ENCODE peak calls at places on chromosomes 7 and 10, in eight cellular contexts. One of them, this sample, is unnamed. For H3K9me3, the result is how much of the 10 kb centered on the place peaks cover.

GRCh38 chr7:116805100-116805544 is 57.3 kb upstream of the CAPZA2 start:
- DNase-seq in prostate gland: no peak
- DNase-seq in Peyer's patch: no peak
- DNase-seq in hepatocyte: peak
- DNase-seq in DND-41: no peak
- DNase-seq in IMR-90: peak
- DNase-seq in effector memory CD4-positive, alpha-beta T cell: no peak
- DNase-seq in Panc1: no peak
- DNase-seq in this sample: peak

GRCh38 chr7:50679218-50680007 is 103.3 kb downstream of the GRB10 start:
- DNase-seq in prostate gland: no peak
- DNase-seq in Peyer's patch: no peak
- DNase-seq in hepatocyte: peak
- DNase-seq in DND-41: no peak
- DNase-seq in IMR-90: peak
- DNase-seq in effector memory CD4-positive, alpha-beta T cell: no peak
- DNase-seq in Panc1: peak
- DNase-seq in this sample: peak

GRCh38 chr7:134315679-134316538 is 821 bp downstream of the SLC35B4 start:
- DNase-seq in prostate gland: no peak
- DNase-seq in Peyer's patch: no peak
- DNase-seq in hepatocyte: peak
- DNase-seq in DND-41: no peak
- DNase-seq in IMR-90: peak
- DNase-seq in effector memory CD4-positive, alpha-beta T cell: no peak
- DNase-seq in Panc1: no peak
- DNase-seq in this sample: peak

GRCh38 chr7:121504478-121504877 is 108.4 kb upstream of the FAM3C start:
- DNase-seq in prostate gland: no peak
- DNase-seq in Peyer's patch: no peak
- DNase-seq in hepatocyte: peak
- DNase-seq in DND-41: no peak
- DNase-seq in IMR-90: peak
- DNase-seq in effector memory CD4-positive, alpha-beta T cell: no peak
- DNase-seq in Panc1: no peak
- DNase-seq in this sample: no peak

GRCh38 chr10:14625210-14625621 is 149.5 kb downstream of the FAM107B start:
- DNase-seq in prostate gland: no peak
- DNase-seq in Peyer's patch: no peak
- DNase-seq in hepatocyte: no peak
- DNase-seq in DND-41: no peak
- DNase-seq in IMR-90: no peak
- DNase-seq in effector memory CD4-positive, alpha-beta T cell: no peak
- DNase-seq in Panc1: no peak
- DNase-seq in this sample: no peak

GRCh38 chr10:71718165-71718678 is 1.4 kb downstream of the C10orf105 start:
- DNase-seq in prostate gland: no peak
- DNase-seq in Peyer's patch: no peak
- DNase-seq in hepatocyte: no peak
- DNase-seq in DND-41: no peak
- DNase-seq in IMR-90: no peak
- DNase-seq in effector memory CD4-positive, alpha-beta T cell: no peak
- DNase-seq in Panc1: no peak
- DNase-seq in this sample: no peak

GRCh38 chr10:57806675-57807074 is 461.0 kb downstream of the IPMK start:
- DNase-seq in prostate gland: no peak
- DNase-seq in Peyer's patch: no peak
- DNase-seq in hepatocyte: no peak
- DNase-seq in DND-41: no peak
- DNase-seq in IMR-90: no peak
- DNase-seq in effector memory CD4-positive, alpha-beta T cell: no peak
- DNase-seq in Panc1: no peak
- DNase-seq in this sample: no peak

GRCh38 chr7:23246540-23246939 is at the start of gene GPNMB:
- DNase-seq in prostate gland: no peak
- DNase-seq in Peyer's patch: no peak
- DNase-seq in hepatocyte: peak
- DNase-seq in DND-41: no peak
- DNase-seq in IMR-90: peak
- DNase-seq in effector memory CD4-positive, alpha-beta T cell: no peak
- DNase-seq in Panc1: no peak
- DNase-seq in this sample: no peak

GRCh38 chr7:91198371-91198770 is 65.9 kb upstream of the FZD1 start:
- DNase-seq in prostate gland: no peak
- DNase-seq in Peyer's patch: no peak
- DNase-seq in hepatocyte: no peak
- DNase-seq in DND-41: no peak
- DNase-seq in IMR-90: peak
- DNase-seq in effector memory CD4-positive, alpha-beta T cell: no peak
- DNase-seq in Panc1: no peak
- DNase-seq in this sample: no peak

GRCh38 chr7:37065779-37066271 is 341.5 kb upstream of the AOAH start:
- DNase-seq in prostate gland: no peak
- DNase-seq in Peyer's patch: no peak
- DNase-seq in hepatocyte: peak
- DNase-seq in DND-41: no peak
- DNase-seq in IMR-90: peak
- DNase-seq in effector memory CD4-positive, alpha-beta T cell: no peak
- DNase-seq in Panc1: no peak
- DNase-seq in this sample: no peak

GRCh38 chr7:123749537-123749857 is 694 bp upstream of the WASL start:
- DNase-seq in prostate gland: no peak
- DNase-seq in Peyer's patch: no peak
- DNase-seq in hepatocyte: peak
- DNase-seq in DND-41: no peak
- DNase-seq in IMR-90: peak
- DNase-seq in effector memory CD4-positive, alpha-beta T cell: no peak
- DNase-seq in Panc1: no peak
- DNase-seq in this sample: peak

GRCh38 chr7:127789031-127789430 is 137.0 kb downstream of the SND1 start:
- DNase-seq in prostate gland: no peak
- DNase-seq in Peyer's patch: no peak
- DNase-seq in hepatocyte: no peak
- DNase-seq in DND-41: no peak
- DNase-seq in IMR-90: no peak
- DNase-seq in effector memory CD4-positive, alpha-beta T cell: no peak
- DNase-seq in Panc1: no peak
- DNase-seq in this sample: no peak

GRCh38 chr7:130959743-130960207 is 225.8 kb upstream of the KLF14 start:
- DNase-seq in prostate gland: no peak
- DNase-seq in Peyer's patch: no peak
- DNase-seq in hepatocyte: no peak
- DNase-seq in DND-41: peak
- DNase-seq in IMR-90: peak
- DNase-seq in effector memory CD4-positive, alpha-beta T cell: no peak
- DNase-seq in Panc1: no peak
- DNase-seq in this sample: no peak

GRCh38 chr7:29629507-29629906 is 65.9 kb downstream of the PRR15 start:
- DNase-seq in prostate gland: no peak
- DNase-seq in Peyer's patch: no peak
- DNase-seq in hepatocyte: no peak
- DNase-seq in DND-41: no peak
- DNase-seq in IMR-90: no peak
- DNase-seq in effector memory CD4-positive, alpha-beta T cell: no peak
- DNase-seq in Panc1: no peak
- DNase-seq in this sample: no peak

GRCh38 chr10:74056081-74056818 is 58.3 kb downstream of the VCL start:
- DNase-seq in prostate gland: no peak
- DNase-seq in Peyer's patch: no peak
- DNase-seq in hepatocyte: no peak
- DNase-seq in DND-41: no peak
- DNase-seq in IMR-90: peak
- DNase-seq in effector memory CD4-positive, alpha-beta T cell: no peak
- DNase-seq in Panc1: peak
- DNase-seq in this sample: peak

GRCh38 chr7:20170626-20171025 is 46.6 kb downstream of the MACC1 start:
- DNase-seq in prostate gland: no peak
- DNase-seq in Peyer's patch: no peak
- DNase-seq in hepatocyte: no peak
- DNase-seq in DND-41: no peak
- DNase-seq in IMR-90: peak
- DNase-seq in effector memory CD4-positive, alpha-beta T cell: no peak
- DNase-seq in Panc1: no peak
- DNase-seq in this sample: no peak

GRCh38 chr7:75842836-75843446 is 29.3 kb upstream of the CCL24 start:
- DNase-seq in prostate gland: peak
- DNase-seq in Peyer's patch: no peak
- DNase-seq in hepatocyte: peak
- DNase-seq in DND-41: no peak
- DNase-seq in IMR-90: peak
- DNase-seq in effector memory CD4-positive, alpha-beta T cell: no peak
- DNase-seq in Panc1: peak
- DNase-seq in this sample: peak

GRCh38 chr10:67609996-67610793 is 85.8 kb downstream of the CTNNA3 start:
- DNase-seq in prostate gland: no peak
- DNase-seq in Peyer's patch: no peak
- DNase-seq in hepatocyte: no peak
- DNase-seq in DND-41: no peak
- DNase-seq in IMR-90: peak
- DNase-seq in effector memory CD4-positive, alpha-beta T cell: no peak
- DNase-seq in Panc1: no peak
- DNase-seq in this sample: no peak

GRCh38 chr7:82284936-82285519 is 158.5 kb downstream of the CACNA2D1 start:
- DNase-seq in prostate gland: no peak
- DNase-seq in Peyer's patch: no peak
- DNase-seq in hepatocyte: no peak
- DNase-seq in DND-41: no peak
- DNase-seq in IMR-90: no peak
- DNase-seq in effector memory CD4-positive, alpha-beta T cell: no peak
- DNase-seq in Panc1: no peak
- DNase-seq in this sample: no peak

DNA sequence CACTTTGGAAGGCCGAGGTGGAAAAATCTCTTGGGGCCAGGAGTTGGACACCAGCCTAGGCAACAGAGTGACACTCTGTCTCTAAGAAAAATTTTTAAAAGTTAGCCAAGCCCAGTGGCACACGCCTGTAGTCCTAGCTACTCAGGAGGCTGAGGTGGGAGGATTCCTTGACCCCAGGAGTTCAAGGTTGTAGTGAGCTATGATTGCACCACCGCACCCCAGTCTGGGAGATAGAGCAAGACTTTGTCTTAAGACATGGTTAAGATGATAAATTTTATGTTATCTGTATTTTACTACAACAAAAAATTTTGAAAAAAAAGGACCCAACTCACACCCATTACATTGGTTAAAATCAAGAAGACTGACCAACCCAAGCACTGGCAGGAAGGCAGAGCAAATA is 44.4 kb upstream of the SMARCD3 start:
- DNase-seq in prostate gland: no peak
- DNase-seq in Peyer's patch: no peak
- DNase-seq in hepatocyte: no peak
- DNase-seq in DND-41: no peak
- DNase-seq in IMR-90: no peak
- DNase-seq in effector memory CD4-positive, alpha-beta T cell: no peak
- DNase-seq in Panc1: no peak
- DNase-seq in this sample: no peak
- H3K9me3 ChIP-seq in prostate gland: under half
- H3K9me3 ChIP-seq in Peyer's patch: under half
- H3K9me3 ChIP-seq in hepatocyte: under half
- H3K9me3 ChIP-seq in DND-41: under half
- H3K9me3 ChIP-seq in IMR-90: under half
- H3K9me3 ChIP-seq in effector memory CD4-positive, alpha-beta T cell: under half
- H3K9me3 ChIP-seq in Panc1: under half
- H3K9me3 ChIP-seq in this sample: under half

GRCh38 chr10:8778713-8779112 is 724.2 kb downstream of the GATA3 start:
- DNase-seq in prostate gland: no peak
- DNase-seq in Peyer's patch: no peak
- DNase-seq in hepatocyte: peak
- DNase-seq in DND-41: no peak
- DNase-seq in IMR-90: no peak
- DNase-seq in effector memory CD4-positive, alpha-beta T cell: no peak
- DNase-seq in Panc1: no peak
- DNase-seq in this sample: no peak
- H3K9me3 ChIP-seq in prostate gland: under half
- H3K9me3 ChIP-seq in Peyer's patch: under half
- H3K9me3 ChIP-seq in hepatocyte: under half
- H3K9me3 ChIP-seq in DND-41: under half
- H3K9me3 ChIP-seq in IMR-90: under half
- H3K9me3 ChIP-seq in effector memory CD4-positive, alpha-beta T cell: under half
- H3K9me3 ChIP-seq in Panc1: under half
- H3K9me3 ChIP-seq in this sample: under half

GRCh38 chr10:43622022-43622421 is 15.8 kb downstream of the ZNF485 start:
- DNase-seq in prostate gland: no peak
- DNase-seq in Peyer's patch: no peak
- DNase-seq in hepatocyte: no peak
- DNase-seq in DND-41: no peak
- DNase-seq in IMR-90: no peak
- DNase-seq in effector memory CD4-positive, alpha-beta T cell: no peak
- DNase-seq in Panc1: no peak
- DNase-seq in this sample: no peak

GRCh38 chr10:43619368-43619767 is 13.1 kb downstream of the ZNF485 start:
- DNase-seq in prostate gland: no peak
- DNase-seq in Peyer's patch: no peak
- DNase-seq in hepatocyte: no peak
- DNase-seq in DND-41: no peak
- DNase-seq in IMR-90: no peak
- DNase-seq in effector memory CD4-positive, alpha-beta T cell: no peak
- DNase-seq in Panc1: no peak
- DNase-seq in this sample: no peak

GRCh38 chr10:43616697-43617370 is 10.6 kb downstream of the ZNF485 start:
- DNase-seq in prostate gland: no peak
- DNase-seq in Peyer's patch: no peak
- DNase-seq in hepatocyte: no peak
- DNase-seq in DND-41: no peak
- DNase-seq in IMR-90: no peak
- DNase-seq in effector memory CD4-positive, alpha-beta T cell: no peak
- DNase-seq in Panc1: no peak
- DNase-seq in this sample: no peak
- H3K9me3 ChIP-seq in prostate gland: under half
- H3K9me3 ChIP-seq in Peyer's patch: under half
- H3K9me3 ChIP-seq in hepatocyte: under half
- H3K9me3 ChIP-seq in DND-41: under half
- H3K9me3 ChIP-seq in IMR-90: under half
- H3K9me3 ChIP-seq in effector memory CD4-positive, alpha-beta T cell: under half
- H3K9me3 ChIP-seq in Panc1: half or more
- H3K9me3 ChIP-seq in this sample: under half

GRCh38 chr7:3510101-3511020 is 209.3 kb downstream of the SDK1 start:
- DNase-seq in prostate gland: no peak
- DNase-seq in Peyer's patch: no peak
- DNase-seq in hepatocyte: no peak
- DNase-seq in DND-41: no peak
- DNase-seq in IMR-90: peak
- DNase-seq in effector memory CD4-positive, alpha-beta T cell: no peak
- DNase-seq in Panc1: no peak
- DNase-seq in this sample: no peak

GRCh38 chr7:3501671-3502070 is 200.6 kb downstream of the SDK1 start:
- DNase-seq in prostate gland: no peak
- DNase-seq in Peyer's patch: no peak
- DNase-seq in hepatocyte: no peak
- DNase-seq in DND-41: no peak
- DNase-seq in IMR-90: no peak
- DNase-seq in effector memory CD4-positive, alpha-beta T cell: no peak
- DNase-seq in Panc1: no peak
- DNase-seq in this sample: no peak

DNA sequence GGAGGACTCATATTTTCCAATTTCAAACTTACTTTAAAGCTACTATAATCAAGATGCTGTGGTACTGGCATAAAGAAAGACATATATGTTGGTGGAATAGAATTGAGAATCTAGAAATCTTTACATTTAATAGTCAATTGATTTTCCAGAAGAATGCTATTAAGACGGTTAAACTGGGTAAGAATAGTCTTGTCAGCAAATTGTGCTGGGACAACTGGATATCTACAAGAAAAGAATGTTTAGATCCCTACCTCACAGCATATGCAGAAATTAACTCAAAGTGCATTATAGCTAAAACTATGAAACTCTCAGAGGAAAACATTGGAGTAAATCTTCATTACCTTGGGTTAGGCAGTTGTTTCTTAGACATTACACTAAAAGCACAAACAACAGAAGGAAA is 203.3 kb downstream of the SDK1 start:
- DNase-seq in prostate gland: no peak
- DNase-seq in Peyer's patch: no peak
- DNase-seq in hepatocyte: no peak
- DNase-seq in DND-41: no peak
- DNase-seq in IMR-90: no peak
- DNase-seq in effector memory CD4-positive, alpha-beta T cell: no peak
- DNase-seq in Panc1: no peak
- DNase-seq in this sample: no peak
- H3K9me3 ChIP-seq in prostate gland: under half
- H3K9me3 ChIP-seq in Peyer's patch: under half
- H3K9me3 ChIP-seq in hepatocyte: under half
- H3K9me3 ChIP-seq in DND-41: under half
- H3K9me3 ChIP-seq in IMR-90: under half
- H3K9me3 ChIP-seq in effector memory CD4-positive, alpha-beta T cell: under half
- H3K9me3 ChIP-seq in Panc1: under half
- H3K9me3 ChIP-seq in this sample: under half

This sample was measured in small intestine.